ENCODE peak calls at places on chromosome 11, in eight cellular contexts. Y, Q, U, Z, T, O, V and L are unnamed samples.

GRCh38 chr11:8168485-8169257 is at the start of gene RIC3:
- DNase-seq in Y (no peak), Q (peak; percentile 47), U (no peak), Z (no peak), T (no peak), O (no peak), V (peak; percentile 60), L (no peak)

GRCh38 chr11:70586261-70587094 is 188.1 kb downstream of the CTTN start:
- DNase-seq in Y (no peak), Q (no peak), U (no peak), Z (no peak), T (no peak), O (no peak), V (no peak), L (no peak)

GRCh38 chr11:126465573-126466287 is 110.2 kb downstream of the ST3GAL4 start:
- DNase-seq in Y (no peak), Q (no peak), U (no peak), Z (no peak), T (no peak), O (peak; percentile 62), V (peak; percentile 26), L (no peak)

GRCh38 chr11:55914482-55914881 is at the start of gene OR5W2:
- DNase-seq in Y (no peak), Q (no peak), U (no peak), Z (no peak), T (no peak), O (no peak), V (no peak), L (no peak)

GRCh38 chr11:130560000-130560852 is 111.8 kb downstream of the ADAMTS15 start:
- DNase-seq in Y (no peak), Q (no peak), U (no peak), Z (no peak), T (no peak), O (no peak), V (no peak), L (no peak)

GRCh38 chr11:121365304-121365703 is 72.7 kb downstream of the SC5D start:
- DNase-seq in Y (no peak), Q (no peak), U (no peak), Z (no peak), T (no peak), O (no peak), V (no peak), L (no peak)

GRCh38 chr11:86818466-86819282 is 18.3 kb downstream of the PRSS23 start:
- DNase-seq in Y (peak; percentile 71), Q (peak; percentile 79), U (peak; percentile 74), Z (peak; percentile 94), T (peak; percentile 85), O (peak; percentile 93), V (no peak), L (peak; percentile 78)

GRCh38 chr11:64415996-64416728 is 57.2 kb downstream of the RPS6KA4 start:
- DNase-seq in Y (no peak), Q (no peak), U (no peak), Z (no peak), T (no peak), O (no peak), V (peak; percentile 8), L (no peak)

GRCh38 chr11:108975641-108976071 is 310.8 kb downstream of the DDX10 start:
- DNase-seq in Y (no peak), Q (no peak), U (no peak), Z (no peak), T (no peak), O (no peak), V (no peak), L (no peak)

GRCh38 chr11:104443387-104443786 is 279.4 kb upstream of the PDGFD start:
- DNase-seq in Y (no peak), Q (no peak), U (no peak), Z (no peak), T (no peak), O (no peak), V (no peak), L (peak; percentile 11)

GRCh38 chr11:64449381-64450167 is 90.6 kb downstream of the RPS6KA4 start:
- DNase-seq in Y (peak; percentile 80), Q (peak; percentile 68), U (peak; percentile 22), Z (peak; percentile 71), T (peak; percentile 22), O (peak; percentile 93), V (peak; percentile 77), L (no peak)

GRCh38 chr11:17985517-17985916 is 27.3 kb downstream of the SERGEF start:
- DNase-seq in Y (no peak), Q (peak; percentile 88), U (peak; percentile 12), Z (peak; percentile 40), T (peak; percentile 59), O (no peak), V (no peak), L (peak; percentile 48)

GRCh38 chr11:9738126-9738525 is 74.2 kb downstream of the SWAP70 start:
- DNase-seq in Y (no peak), Q (no peak), U (no peak), Z (no peak), T (no peak), O (no peak), V (no peak), L (no peak)

GRCh38 chr11:9254416-9254815 is 10.7 kb downstream of the DENND5A start:
- DNase-seq in Y (no peak), Q (no peak), U (no peak), Z (no peak), T (no peak), O (no peak), V (no peak), L (no peak)

GRCh38 chr11:35099278-35100018 is 39.5 kb upstream of the CD44 start:
- DNase-seq in Y (no peak), Q (peak; percentile 21), U (peak; percentile 79), Z (peak; percentile 84), T (peak; percentile 75), O (no peak), V (no peak), L (no peak)

GRCh38 chr11:1546536-1547466 is 25.3 kb downstream of the DUSP8 start:
- DNase-seq in Y (peak; percentile 23), Q (peak; percentile 65), U (no peak), Z (peak; percentile 77), T (no peak), O (peak; percentile 78), V (peak; percentile 66), L (no peak)

GRCh38 chr11:57230797-57231538 is 6.1 kb downstream of the APLNR start:
- DNase-seq in Y (no peak), Q (no peak), U (no peak), Z (no peak), T (no peak), O (no peak), V (no peak), L (no peak)

GRCh38 chr11:124867700-124868099 is 2.5 kb downstream of the ROBO3 start:
- DNase-seq in Y (peak; percentile 35), Q (peak; percentile 37), U (peak; percentile 16), Z (peak; percentile 64), T (peak; percentile 33), O (peak; percentile 49), V (peak; percentile 23), L (peak; percentile 6)

GRCh38 chr11:102323542-102324261 is 6.4 kb downstream of the BIRC3 start:
- DNase-seq in Y (no peak), Q (peak; percentile 62), U (no peak), Z (peak; percentile 82), T (peak; percentile 67), O (no peak), V (no peak), L (peak; percentile 34)

GRCh38 chr11:44532809-44533208 is 32.7 kb upstream of the CD82 start:
- DNase-seq in Y (no peak), Q (no peak), U (no peak), Z (no peak), T (no peak), O (peak; percentile 43), V (no peak), L (no peak)

GRCh38 chr11:122167100-122167499 is 51.1 kb upstream of the BLID start:
- DNase-seq in Y (peak; percentile 19), Q (peak; percentile 87), U (peak; percentile 35), Z (peak; percentile 64), T (peak; percentile 76), O (no peak), V (no peak), L (peak; percentile 74)

GRCh38 chr11:2142300-2142759 is 3.1 kb upstream of the IGF2 start:
- DNase-seq in Y (no peak), Q (peak; percentile 6), U (no peak), Z (peak; percentile 88), T (no peak), O (no peak), V (no peak), L (no peak)

GRCh38 chr11:126863294-126863997 is 137.1 kb downstream of the KIRREL3 start:
- DNase-seq in Y (no peak), Q (no peak), U (no peak), Z (no peak), T (no peak), O (no peak), V (no peak), L (no peak)

GRCh38 chr11:73401924-73402833 is 26.0 kb downstream of the RELT start:
- DNase-seq in Y (no peak), Q (no peak), U (no peak), Z (no peak), T (peak; percentile 18), O (no peak), V (no peak), L (no peak)

GRCh38 chr11:70661763-70662501 is 263.6 kb downstream of the CTTN start:
- DNase-seq in Y (no peak), Q (no peak), U (no peak), Z (peak; percentile 30), T (peak; percentile 14), O (no peak), V (no peak), L (no peak)

GRCh38 chr11:126456783-126457542 is 101.5 kb downstream of the ST3GAL4 start:
- DNase-seq in Y (no peak), Q (no peak), U (no peak), Z (no peak), T (no peak), O (no peak), V (no peak), L (no peak)